ENCODE peak calls at places on chromosomes 4 and X, in four cellular contexts. L is fibroblast of the aortic adventitia, Z is brain microvascular endothelial cell, Q is spleen. I is an unnamed sample.

GRCh38 chr4:168273838-168274237 is 44.7 kb downstream of the DDX60 start:
- DNase-seq in L (no peak), Q (no peak), Z (peak), I (no peak)

GRCh38 chr4:4170596-4171150 is 56.1 kb downstream of the OTOP1 start:
- DNase-seq in L (no peak), Q (no peak), Z (no peak), I (no peak)

GRCh38 chr4:141826260-141826659 is 189.9 kb downstream of the IL15 start:
- DNase-seq in L (no peak), Z (no peak), Q (no peak), I (no peak)

GRCh38 chr4:74189331-74190043 is 31.6 kb downstream of the MTHFD2L start:
- DNase-seq in Z (no peak), L (peak), Q (no peak), I (peak)

GRCh38 chr4:73721901-73722300 is 18.5 kb upstream of the CXCL8 start:
- DNase-seq in Z (peak), Q (no peak), L (peak), I (peak)

GRCh38 chr4:127410201-127410600 is 222.6 kb upstream of the INTU start:
- DNase-seq in Q (no peak), Z (no peak), L (no peak), I (peak)

GRCh38 chr4:73608677-73609594 is 11.3 kb downstream of the RASSF6 start:
- DNase-seq in L (peak), Z (no peak), Q (no peak), I (peak)

GRCh38 chr4:61461956-61462355 is 261.8 kb downstream of the ADGRL3 start:
- DNase-seq in Z (no peak), Q (no peak), L (no peak), I (no peak)

GRCh38 chr4:80185787-80186548 is 11.3 kb upstream of the PRDM8 start:
- DNase-seq in Z (no peak), Q (no peak), L (no peak), I (no peak)

GRCh38 chrX:537156-537555 is 93.4 kb upstream of the SHOX start:
- DNase-seq in Q (no peak), Z (no peak), L (no peak), I (no peak)

GRCh38 chr4:77852892-77853495 is 9.6 kb upstream of the MRPL1 start:
- DNase-seq in Z (no peak), L (no peak), Q (no peak), I (no peak)

GRCh38 chr4:2936773-2937145 is 26.4 kb downstream of the NOP14 start:
- DNase-seq in Q (peak), Z (peak), L (peak), I (peak)

GRCh38 chrX:70444326-70445196 is at the start of gene DLG3:
- DNase-seq in Q (no peak), L (peak), Z (no peak), I (no peak)

GRCh38 chrX:3609800-3610199 is 103.6 kb downstream of the PRKX start:
- DNase-seq in Z (peak), Q (no peak), L (peak), I (peak)

GRCh38 chrX:148658115-148658725 is 157.8 kb downstream of the AFF2 start:
- DNase-seq in Z (no peak), L (no peak), Q (no peak), I (no peak)

GRCh38 chr4:110306363-110306762 is 107.9 kb upstream of the ELOVL6 start:
- DNase-seq in Q (no peak), L (peak), Z (no peak), I (no peak)

GRCh38 chrX:13791559-13791958 is 25.3 kb downstream of the GPM6B start:
- DNase-seq in Z (no peak), Q (no peak), L (no peak), I (no peak)

GRCh38 chr4:5808081-5808741 is 84.7 kb downstream of the CRMP1 start:
- DNase-seq in Z (no peak), L (no peak), Q (peak), I (peak)

GRCh38 chr4:142314686-142315085 is 531.4 kb downstream of the INPP4B start:
- DNase-seq in Z (no peak), Q (no peak), L (no peak), I (no peak)

GRCh38 chrX:19886375-19886774 is 1.0 kb downstream of the SH3KBP1 start:
- DNase-seq in Z (no peak), L (no peak), Q (no peak), I (no peak)

GRCh38 chrX:19886888-19887531 is 390 bp downstream of the SH3KBP1 start:
- DNase-seq in Q (peak), L (no peak), Z (no peak), I (peak)

GRCh38 chrX:19888419-19888879 is 1.0 kb upstream of the SH3KBP1 start:
- DNase-seq in L (peak), Z (peak), Q (no peak), I (peak)

GRCh38 chrX:19893722-19894121 is 6.3 kb upstream of the SH3KBP1 start:
- DNase-seq in Q (no peak), L (peak), Z (peak), I (no peak)

GRCh38 chrX:19889582-19890342 is 2.4 kb upstream of the SH3KBP1 start:
- DNase-seq in Q (no peak), L (peak), Z (peak), I (peak)
- TF ChIP-seq CTCF in Q (no peak), L (no peak), Z (peak), I (no peak)

GRCh38 chrX:69285881-69286545 is 120.8 kb upstream of the PJA1 start:
- DNase-seq in Q (peak), L (peak), Z (no peak), I (peak)
- H3K4me3 ChIP-seq in Q (peak), L (peak), Z (peak), I (peak)

GRCh38 chr4:72500214-72500613 is 68.8 kb downstream of the ADAMTS3 start:
- DNase-seq in Q (no peak), L (no peak), Z (no peak), I (no peak)

GRCh38 chr4:72507167-72507566 is 61.9 kb downstream of the ADAMTS3 start:
- DNase-seq in Z (no peak), Q (no peak), L (peak), I (no peak)

DNA sequence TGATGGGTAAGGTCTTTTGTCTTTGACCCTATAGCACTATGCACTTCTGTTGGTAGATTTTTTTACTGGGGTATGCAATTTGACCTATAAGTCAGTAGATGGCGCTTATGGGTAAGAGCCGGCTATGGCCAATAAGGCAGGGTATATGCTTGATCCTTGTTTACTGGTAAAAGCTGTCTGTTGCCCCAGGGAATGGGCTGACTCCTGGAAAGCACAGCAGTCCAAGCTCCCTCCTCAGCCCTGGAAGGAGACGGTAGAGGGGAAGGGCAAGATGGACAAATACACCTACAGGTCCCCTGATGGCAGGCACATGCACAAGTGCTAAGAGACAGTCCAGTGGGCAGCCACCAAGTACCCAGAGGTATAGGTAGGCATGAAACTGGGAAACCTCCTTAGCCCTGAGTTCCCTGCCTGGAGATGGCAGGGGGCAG is 63.7 kb downstream of the ADAMTS3 start:
- DNase-seq in L (peak), Q (peak), Z (peak), I (peak)
- TF ChIP-seq CTCF in L (peak), Q (peak), Z (peak), I (peak)

GRCh38 chr4:123649644-123650356 is 253.2 kb downstream of the SPRY1 start:
- DNase-seq in Z (peak), L (peak), Q (no peak), I (peak)
- H3K4me3 ChIP-seq in Z (no peak), L (peak), Q (no peak), I (no peak)

DNA sequence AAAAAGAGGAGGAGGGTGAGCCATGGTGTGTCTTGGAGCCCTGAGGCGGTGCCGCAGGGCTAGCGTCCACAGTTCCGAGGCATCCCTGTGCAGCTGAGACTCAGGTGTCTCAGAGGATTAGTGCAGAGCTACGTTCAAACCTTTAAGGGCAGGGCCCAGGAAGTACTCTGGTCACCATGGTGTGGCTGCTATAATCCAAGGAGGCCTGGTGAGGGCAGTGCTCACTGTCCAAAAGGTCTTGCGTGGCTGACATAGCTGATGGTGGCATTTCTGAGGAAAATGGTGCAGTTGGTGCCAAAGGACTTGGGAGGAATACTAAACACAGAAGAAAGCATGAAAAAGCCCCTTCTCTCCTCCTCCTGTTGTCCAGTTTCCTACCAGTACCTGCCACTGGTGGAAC is 146.9 kb downstream of the DCHS2 start:
- DNase-seq in Z (no peak), L (no peak), Q (no peak), I (no peak)
- TF ChIP-seq CTCF in Z (no peak), L (no peak), Q (no peak), I (no peak)

DNA sequence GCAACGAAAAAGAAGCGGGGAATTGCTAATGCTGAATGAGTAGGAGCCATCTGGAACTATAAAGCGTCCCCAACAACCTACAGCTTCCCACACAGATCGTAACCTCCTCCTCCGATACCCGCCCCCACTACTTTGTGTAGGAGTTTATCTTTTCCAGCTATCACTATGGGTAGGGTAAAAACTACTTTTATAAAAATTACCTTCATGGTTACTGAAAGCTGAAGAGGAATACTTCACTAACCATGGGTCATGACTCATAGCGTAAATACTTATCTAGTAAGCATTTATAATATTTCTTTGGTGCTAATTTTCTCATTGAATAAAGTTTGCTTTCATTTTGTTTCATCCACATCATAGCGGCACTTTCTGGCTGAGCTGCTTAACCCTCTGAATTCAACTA is 79.4 kb upstream of the TNIP3 start:
- DNase-seq in Z (no peak), Q (no peak), L (no peak), I (peak)
- H3K4me3 ChIP-seq in Z (no peak), Q (no peak), L (no peak), I (peak)

DNA sequence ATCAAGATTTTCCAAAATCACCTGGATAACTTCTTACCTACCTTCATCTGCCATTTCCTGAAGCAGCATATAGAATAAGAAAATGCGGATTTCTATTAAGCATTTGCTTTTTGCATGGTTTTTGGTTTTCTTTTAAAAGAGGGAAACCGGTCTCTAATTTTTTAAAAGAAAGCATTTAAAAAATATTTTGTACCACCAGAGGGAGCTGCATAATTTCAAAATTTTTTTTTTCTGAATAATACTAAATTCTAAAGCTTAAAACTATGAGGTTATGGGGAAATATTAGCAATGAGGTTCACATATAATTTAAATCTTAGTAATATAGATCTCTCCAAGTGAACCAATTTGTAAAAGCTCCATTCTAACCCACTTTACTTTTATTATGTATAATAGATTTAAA is 137.7 kb upstream of the TENT5D start:
- DNase-seq in L (peak), Z (no peak), Q (no peak), I (no peak)
- TF ChIP-seq CTCF in L (peak), Z (no peak), Q (no peak), I (no peak)

GRCh38 chr4:103199009-103199408 is 866 bp upstream of the CENPE start:
- DNase-seq in L (no peak), Z (no peak), Q (peak), I (no peak)
- H3K4me3 ChIP-seq in L (peak), Z (peak), Q (peak), I (peak)

GRCh38 chr4:24471623-24472510 is 112.5 kb downstream of the DHX15 start:
- DNase-seq in L (no peak), Z (no peak), Q (no peak), I (peak)
- TF ChIP-seq CTCF in L (no peak), Z (no peak), Q (no peak), I (no peak)

DNA sequence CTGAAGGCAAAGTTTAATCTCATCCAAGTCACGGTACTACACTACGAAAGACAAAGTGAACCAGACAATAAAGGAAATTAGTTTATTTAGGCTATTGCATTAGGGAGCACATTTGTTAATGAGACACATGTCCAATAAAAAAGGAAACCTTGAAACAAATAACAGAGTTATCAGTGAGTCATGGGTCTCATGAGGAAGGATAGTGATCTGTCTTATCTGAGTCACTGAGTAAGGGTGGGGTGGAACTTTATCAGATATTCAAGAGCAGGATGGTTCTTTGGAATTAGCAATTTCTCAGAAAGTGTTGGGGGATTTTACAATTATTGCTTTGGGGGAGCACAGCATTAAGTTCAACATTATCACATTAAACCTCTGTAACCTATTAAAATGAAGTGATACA is 188.9 kb upstream of the IL1RAPL1 start:
- DNase-seq in Q (no peak), L (no peak), Z (no peak), I (no peak)
- H3K4me3 ChIP-seq in Q (no peak), L (no peak), Z (no peak), I (no peak)

I was measured in foreskin fibroblast.